ENCODE peak calls at places on chromosomes 4 and X, in nine cellular contexts. A is HEK293T; Z is NCI-H2081; D is fibroblast of pulmonary artery; N is NCI-H1092; C is activated CD4-positive, alpha-beta T cell treated with anti-CD3 and anti-CD28 coated beads for 48 hours; U is iPS DF 6.9; L is AG08395; F is kidney glomerular epithelial cell. B is an unnamed sample.

GRCh38 chr4:102429553-102429952 is 71.6 kb upstream of the NFKB1 start:
- DNase-seq in A (no peak), Z (no peak), D (peak; percentile 92), N (no peak), C (no peak), U (no peak), L (peak; percentile 55), F (peak; percentile 78), B (no peak)

GRCh38 chr4:141851246-141851891 is 215.0 kb downstream of the IL15 start:
- DNase-seq in A (no peak), Z (no peak), D (peak; percentile 38), N (no peak), C (no peak), U (no peak), L (no peak), F (no peak), B (no peak)

GRCh38 chrX:150429577-150429976 is 66.5 kb downstream of the MAMLD1 start:
- DNase-seq in A (no peak), Z (no peak), D (peak; percentile 87), N (no peak), C (no peak), U (no peak), L (no peak), F (no peak), B (no peak)

GRCh38 chr4:10160280-10160856 is 43.8 kb upstream of the WDR1 start:
- DNase-seq in A (no peak), Z (no peak), D (peak; percentile 79), N (no peak), C (no peak), U (no peak), L (peak; percentile 48), F (no peak), B (no peak)

GRCh38 chr4:185781555-185782215 is 30.3 kb downstream of the SORBS2 start:
- DNase-seq in A (no peak), Z (no peak), D (no peak), N (no peak), C (no peak), U (no peak), L (no peak), F (no peak), B (no peak)

GRCh38 chrX:22095306-22095705 is 63.2 kb downstream of the PHEX start:
- DNase-seq in A (no peak), Z (no peak), D (peak; percentile 63), N (no peak), C (no peak), U (no peak), L (peak; percentile 56), F (no peak), B (no peak)

GRCh38 chrX:40068048-40068447 is 29.7 kb downstream of the BCOR start:
- DNase-seq in A (no peak), Z (no peak), D (peak; percentile 12), N (no peak), C (no peak), U (no peak), L (no peak), F (no peak), B (no peak)

GRCh38 chrX:136627381-136627780 is 20.6 kb upstream of the CD40LG start:
- DNase-seq in A (no peak), Z (no peak), D (no peak), N (no peak), C (peak; percentile 43), U (no peak), L (no peak), F (no peak), B (no peak)

GRCh38 chr4:2419814-2420213 is 1.1 kb downstream of the CFAP99 start:
- DNase-seq in A (no peak), Z (no peak), D (no peak), N (no peak), C (no peak), U (no peak), L (no peak), F (no peak), B (no peak)

GRCh38 chrX:78377186-78377585 is 49.8 kb upstream of the CYSLTR1 start:
- DNase-seq in A (no peak), Z (no peak), D (no peak), N (no peak), C (no peak), U (no peak), L (no peak), F (no peak), B (no peak)

GRCh38 chr4:56666279-56666678 is 14.8 kb downstream of the HOPX start:
- DNase-seq in A (no peak), Z (no peak), D (no peak), N (no peak), C (no peak), U (no peak), L (peak; percentile 7), F (no peak), B (no peak)

GRCh38 chr4:110049951-110050925 is 137.6 kb downstream of the EGF start:
- DNase-seq in A (peak; percentile 35), Z (peak; percentile 6), D (peak; percentile 62), N (peak; percentile 11), C (peak; percentile 61), U (peak; percentile 9), L (peak; percentile 60), F (no peak), B (peak; percentile 5)

GRCh38 chrX:51456814-51457213 is 39.6 kb downstream of the NUDT11 start:
- DNase-seq in A (no peak), Z (no peak), D (peak; percentile 0), N (peak; percentile 1), C (no peak), U (no peak), L (no peak), F (peak; percentile 3), B (no peak)

GRCh38 chr4:139978692-139979091 is 175.3 kb downstream of the MAML3 start:
- DNase-seq in A (no peak), Z (no peak), D (no peak), N (no peak), C (peak; percentile 12), U (no peak), L (no peak), F (no peak), B (no peak)

GRCh38 chr4:165631912-165632311 is 241.1 kb upstream of the TLL1 start:
- DNase-seq in A (no peak), Z (peak; percentile 74), D (no peak), N (peak; percentile 95), C (no peak), U (no peak), L (no peak), F (no peak), B (no peak)

GRCh38 chr4:137994858-137995257 is 247.3 kb downstream of the SLC7A11 start:
- DNase-seq in A (no peak), Z (no peak), D (peak; percentile 6), N (no peak), C (no peak), U (no peak), L (peak; percentile 73), F (peak; percentile 96), B (no peak)

GRCh38 chr4:151489462-151490203 is 80.7 kb downstream of the FHIP1A start:
- DNase-seq in A (peak; percentile 10), Z (peak; percentile 38), D (no peak), N (no peak), C (no peak), U (peak; percentile 71), L (no peak), F (no peak), B (peak; percentile 72)

GRCh38 chr4:182010876-182011275 is 232.3 kb upstream of the TENM3 start:
- DNase-seq in A (no peak), Z (no peak), D (peak; percentile 5), N (no peak), C (no peak), U (no peak), L (peak; percentile 50), F (no peak), B (no peak)

GRCh38 chr4:42150653-42151567 is 1.5 kb downstream of the BEND4 start:
- DNase-seq in A (peak; percentile 30), Z (peak; percentile 10), D (no peak), N (no peak), C (no peak), U (no peak), L (no peak), F (no peak), B (no peak)

GRCh38 chrX:40871385-40872082 is 136.2 kb upstream of the MED14 start:
- DNase-seq in A (no peak), Z (no peak), D (peak; percentile 28), N (no peak), C (peak; percentile 13), U (no peak), L (no peak), F (no peak), B (no peak)